ENCODE peak calls at places on chromosome 22, in six cellular contexts. R is lower leg skin, W is sigmoid colon, J is esophagus squamous epithelium, L is IMR-90, S is GM12891. X is an unnamed sample.

GRCh38 chr22:20526628-20527355 is 19.4 kb downstream of the MED15 start:
- DNase-seq in R (no peak), W (no peak), J (no peak), L (peak), S (no peak), X (no peak)

GRCh38 chr22:31350410-31350863 is 4.3 kb upstream of the PATZ1 start:
- DNase-seq in R (no peak), W (no peak), J (no peak), L (no peak), S (no peak), X (no peak)

GRCh38 chr22:37525073-37525745 is 6.0 kb upstream of the CARD10 start:
- DNase-seq in R (no peak), W (no peak), J (no peak), L (peak), S (no peak), X (no peak)

GRCh38 chr22:45239378-45240136 is 1.1 kb downstream of the KIAA0930 start:
- DNase-seq in R (no peak), W (no peak), J (no peak), L (no peak), S (no peak), X (no peak)

GRCh38 chr22:17368727-17369552 is at the start of gene CECR2:
- DNase-seq in R (no peak), W (peak), J (no peak), L (no peak), S (no peak), X (no peak)

GRCh38 chr22:17121235-17122195 is at the start of gene TMEM121B:
- DNase-seq in R (peak), W (peak), J (no peak), L (peak), S (peak), X (no peak)

GRCh38 chr22:32803020-32803758 is 1.7 kb downstream of the TIMP3 start:
- DNase-seq in R (no peak), W (peak), J (no peak), L (peak), S (no peak), X (no peak)

GRCh38 chr22:33747576-33748180 is 172.6 kb downstream of the LARGE1 start:
- DNase-seq in R (no peak), W (no peak), J (no peak), L (no peak), S (no peak), X (no peak)

GRCh38 chr22:23063539-23064380 is 6.6 kb upstream of the GNAZ start:
- DNase-seq in R (peak), W (peak), J (no peak), L (no peak), S (no peak), X (no peak)

GRCh38 chr22:31906569-31906968 is 37.8 kb upstream of the YWHAH start:
- DNase-seq in R (no peak), W (no peak), J (no peak), L (no peak), S (no peak), X (no peak)

GRCh38 chr22:46250035-46250782 is at the start of gene CDPF1:
- DNase-seq in R (peak), W (peak), J (peak), L (peak), S (peak), X (peak)

GRCh38 chr22:45760682-45761081 is 89.0 kb downstream of the ATXN10 start:
- DNase-seq in R (no peak), W (no peak), J (no peak), L (no peak), S (no peak), X (no peak)

GRCh38 chr22:46281866-46282678 is 14.3 kb downstream of the TTC38 start:
- DNase-seq in R (no peak), W (peak), J (no peak), L (no peak), S (no peak), X (no peak)

GRCh38 chr22:50577987-50578775 is at the start of gene CPT1B:
- DNase-seq in R (no peak), W (no peak), J (no peak), L (peak), S (no peak), X (no peak)

GRCh38 chr22:38440747-38441350 is 14.2 kb downstream of the KCNJ4 start:
- DNase-seq in R (no peak), W (no peak), J (no peak), L (no peak), S (no peak), X (no peak)

GRCh38 chr22:38249301-38249700 is 23.5 kb downstream of the TMEM184B start:
- DNase-seq in R (no peak), W (no peak), J (no peak), L (no peak), S (no peak), X (no peak)

GRCh38 chr22:22397292-22397870 is 111.2 kb downstream of the ZNF280B start:
- DNase-seq in R (no peak), W (peak), J (no peak), L (no peak), S (no peak), X (no peak)

GRCh38 chr22:19622061-19622441 is 92.3 kb upstream of the SEPTIN5 start:
- DNase-seq in R (no peak), W (no peak), J (no peak), L (no peak), S (no peak), X (no peak)

DNA sequence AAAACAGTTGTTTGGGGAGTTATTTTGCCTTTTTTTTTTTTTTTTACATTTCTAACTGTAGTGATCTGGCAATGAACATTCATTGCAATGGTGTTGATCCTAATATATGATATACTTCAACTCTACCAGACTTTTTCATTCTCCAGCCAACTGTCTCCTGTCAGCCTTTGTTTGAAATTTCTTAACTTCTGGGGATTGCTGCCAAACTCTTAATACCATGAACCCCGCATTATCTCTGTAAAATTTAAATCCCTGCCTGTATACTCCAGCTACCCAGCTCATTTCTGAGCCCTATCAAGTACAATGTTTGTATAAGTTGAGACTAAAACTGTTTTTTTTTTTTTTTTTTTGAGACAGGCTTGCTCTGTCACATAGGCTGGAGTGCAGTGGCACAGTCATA is 280.7 kb downstream of the TTC28 start:
- DNase-seq in R (no peak), W (no peak), J (no peak), L (peak), S (no peak), X (no peak)
- TF ChIP-seq POLR2A in R (no peak), W (no peak), J (no peak), L (no peak), S (no peak), X (no peak)

GRCh38 chr22:25111579-25112517 is 87.8 kb upstream of the CRYBB3 start:
- DNase-seq in R (no peak), W (no peak), J (no peak), L (no peak), S (no peak), X (no peak)
- TF ChIP-seq POLR2A in R (no peak), W (no peak), J (no peak), L (no peak), S (no peak), X (no peak)

DNA sequence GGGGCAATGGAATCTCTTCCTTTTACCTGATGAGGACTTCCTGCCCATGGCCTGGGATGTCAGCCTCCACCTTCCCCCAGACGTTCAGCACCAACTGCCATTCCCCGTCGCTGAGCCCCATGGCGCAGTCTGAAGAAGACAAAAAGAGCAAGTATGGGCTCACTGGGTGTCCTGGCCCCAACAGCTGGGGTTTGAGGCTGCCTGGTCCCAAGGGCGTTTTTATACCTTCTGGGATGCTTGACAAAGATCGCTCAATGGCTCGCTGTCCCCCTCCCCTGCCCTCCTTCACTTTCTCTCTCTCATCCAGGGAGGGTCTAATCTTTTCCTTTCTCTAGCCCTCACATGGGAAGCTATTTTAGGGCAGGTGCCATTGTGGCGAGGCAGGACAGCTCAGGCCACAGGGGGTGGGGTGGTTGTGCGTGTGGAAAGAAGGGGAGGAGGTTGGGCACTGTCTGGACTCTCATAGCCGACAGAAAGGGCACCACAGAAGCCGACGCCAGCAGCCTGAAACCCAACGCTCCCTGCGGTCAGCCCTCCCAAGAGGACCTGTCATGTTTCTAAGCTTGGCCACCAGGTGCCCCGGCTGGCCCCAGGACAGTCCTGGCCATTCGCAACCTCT is at the start of gene MB:
- DNase-seq in R (no peak), W (no peak), J (no peak), L (no peak), S (no peak), X (no peak)
- TF ChIP-seq POLR2A in R (no peak), W (no peak), J (no peak), L (no peak), S (no peak), X (no peak)

DNA sequence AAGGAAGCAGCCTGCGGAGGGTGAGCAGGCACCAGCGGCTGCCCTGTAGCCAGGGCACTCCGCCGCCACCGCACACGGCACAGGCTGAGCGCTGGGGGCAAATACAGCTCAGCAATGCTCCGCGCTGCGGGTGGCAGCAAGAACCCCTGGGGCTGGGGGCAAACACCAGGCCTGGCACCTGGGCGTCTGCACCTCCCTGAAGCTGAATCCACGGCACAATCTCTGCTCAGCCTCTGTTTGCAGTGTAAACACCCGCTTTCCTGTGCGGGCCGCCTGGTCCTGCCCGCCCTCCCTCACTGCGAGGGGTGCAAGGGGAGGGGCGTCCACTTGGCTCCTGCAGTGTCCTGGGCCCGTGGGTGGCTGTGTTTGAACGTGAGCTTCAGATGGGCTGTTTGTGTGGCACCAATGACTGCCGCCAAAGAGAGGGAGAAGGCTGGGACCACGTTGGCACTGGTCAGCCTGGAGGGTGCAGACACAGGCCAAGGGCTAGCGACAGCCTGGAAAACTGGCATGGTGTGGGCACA is 14.8 kb upstream of the MPPED1 start:
- DNase-seq in R (no peak), W (no peak), J (no peak), L (no peak), S (no peak), X (no peak)
- TF ChIP-seq POLR2A in R (no peak), W (no peak), J (no peak), L (no peak), S (no peak), X (no peak)

GRCh38 chr22:36306227-36306626 is 53.3 kb downstream of the APOL1 start:
- DNase-seq in R (no peak), W (no peak), J (no peak), L (no peak), S (no peak), X (no peak)

GRCh38 chr22:36316419-36316818 is 63.5 kb downstream of the APOL1 start:
- DNase-seq in R (no peak), W (no peak), J (no peak), L (no peak), S (no peak), X (no peak)

GRCh38 chr22:36315325-36315724 is 62.4 kb downstream of the APOL1 start:
- DNase-seq in R (no peak), W (no peak), J (no peak), L (no peak), S (no peak), X (no peak)

GRCh38 chr22:36308880-36309279 is 55.9 kb downstream of the APOL1 start:
- DNase-seq in R (no peak), W (no peak), J (no peak), L (no peak), S (no peak), X (no peak)

DNA sequence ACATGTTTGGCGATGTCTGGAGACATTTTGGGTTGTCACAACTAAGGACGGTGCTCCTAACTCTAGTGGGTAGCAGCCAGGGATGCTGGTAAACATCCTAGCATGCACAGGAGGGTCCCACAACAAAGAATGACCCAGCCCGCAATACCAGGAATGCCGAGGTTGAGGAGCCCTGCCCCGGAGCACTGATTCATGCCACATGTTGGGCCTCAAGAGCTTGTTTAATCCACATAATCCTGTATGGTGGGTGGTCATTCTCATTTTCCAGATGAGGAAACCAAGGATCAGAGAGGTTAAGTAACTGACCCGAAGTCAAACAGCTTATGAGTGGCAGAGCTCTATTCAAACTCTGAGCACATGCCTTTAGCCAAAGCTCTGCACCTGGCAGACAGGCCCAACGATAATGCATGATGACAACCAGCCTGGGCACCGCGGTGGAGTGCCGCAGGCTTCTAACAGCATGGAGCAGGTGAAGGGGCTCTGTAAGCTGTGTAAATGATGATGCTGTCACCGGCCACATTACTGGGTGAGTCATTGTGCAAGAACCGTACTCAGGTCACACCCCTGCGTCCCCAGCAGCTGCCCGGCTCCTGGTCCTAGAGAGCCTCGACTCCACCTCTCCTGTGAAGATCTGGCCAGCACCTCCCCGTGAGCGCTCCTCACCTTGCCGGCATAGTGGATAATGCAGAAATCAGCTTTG is 58.6 kb downstream of the APOL1 start:
- DNase-seq in R (no peak), W (no peak), J (no peak), L (peak), S (no peak), X (no peak)
- TF ChIP-seq POLR2A in R (no peak), W (no peak), J (no peak), L (no peak), S (no peak), X (no peak)